ENCODE peak calls at places on chromosomes 16 and 17, in five cellular contexts. One of them, this sample, is unnamed.

GRCh38 chr17:75130632-75131277 is 787 bp downstream of the NT5C start:
- DNase-seq in NCI-H1417: peak; percentile 80
- DNase-seq in choroid plexus epithelial cell: peak; percentile 75
- DNase-seq in heart right ventricle: peak; percentile 24
- DNase-seq in NCI-H1694 treated with DMSO at 0.1 percent for 48 hours: peak; percentile 45
- DNase-seq in this sample: peak; percentile 67

GRCh38 chr16:85350973-85351372 is 238.7 kb upstream of the CIBAR2 start:
- DNase-seq in NCI-H1417: peak; percentile 74
- DNase-seq in choroid plexus epithelial cell: peak; percentile 89
- DNase-seq in heart right ventricle: peak; percentile 90
- DNase-seq in NCI-H1694 treated with DMSO at 0.1 percent for 48 hours: peak; percentile 97
- DNase-seq in this sample: peak; percentile 86

GRCh38 chr17:694239-694638 is 20.4 kb downstream of the VPS53 start:
- DNase-seq in NCI-H1417: no peak
- DNase-seq in choroid plexus epithelial cell: peak; percentile 97
- DNase-seq in heart right ventricle: no peak
- DNase-seq in NCI-H1694 treated with DMSO at 0.1 percent for 48 hours: no peak
- DNase-seq in this sample: peak; percentile 99

GRCh38 chr16:85719605-85720318 is 31.0 kb upstream of the GINS2 start:
- DNase-seq in NCI-H1417: no peak
- DNase-seq in choroid plexus epithelial cell: no peak
- DNase-seq in heart right ventricle: no peak
- DNase-seq in NCI-H1694 treated with DMSO at 0.1 percent for 48 hours: no peak
- DNase-seq in this sample: no peak

GRCh38 chr16:24537474-24538337 is 1.7 kb upstream of the RBBP6 start:
- DNase-seq in NCI-H1417: no peak
- DNase-seq in choroid plexus epithelial cell: no peak
- DNase-seq in heart right ventricle: no peak
- DNase-seq in NCI-H1694 treated with DMSO at 0.1 percent for 48 hours: no peak
- DNase-seq in this sample: no peak

GRCh38 chr16:84214451-84215066 is 23.6 kb downstream of the ADAD2 start:
- DNase-seq in NCI-H1417: no peak
- DNase-seq in choroid plexus epithelial cell: no peak
- DNase-seq in heart right ventricle: no peak
- DNase-seq in NCI-H1694 treated with DMSO at 0.1 percent for 48 hours: no peak
- DNase-seq in this sample: no peak

GRCh38 chr16:57349212-57350031 is 9.2 kb upstream of the CCL22 start:
- DNase-seq in NCI-H1417: no peak
- DNase-seq in choroid plexus epithelial cell: no peak
- DNase-seq in heart right ventricle: no peak
- DNase-seq in NCI-H1694 treated with DMSO at 0.1 percent for 48 hours: no peak
- DNase-seq in this sample: no peak

GRCh38 chr16:88763502-88764053 is 21.4 kb downstream of the PIEZO1 start:
- DNase-seq in NCI-H1417: no peak
- DNase-seq in choroid plexus epithelial cell: no peak
- DNase-seq in heart right ventricle: no peak
- DNase-seq in NCI-H1694 treated with DMSO at 0.1 percent for 48 hours: no peak
- DNase-seq in this sample: no peak

This sample was measured in iris pigment epithelial cell.